ENCODE peak calls at places on chromosomes 4 and X, in six cellular contexts. One of them, this sample, is unnamed.

GRCh38 chr4:15717126-15717525 is 14.3 kb downstream of the BST1 start:
- DNase-seq in K562: no peak
- DNase-seq in GM12891: no peak
- DNase-seq in HepG2: no peak
- DNase-seq in H1: no peak
- DNase-seq in GM12878: no peak
- DNase-seq in this sample: no peak

GRCh38 chrX:8364369-8365141 is 100.1 kb upstream of the VCX3B start:
- DNase-seq in K562: peak
- DNase-seq in GM12891: peak
- DNase-seq in HepG2: peak
- DNase-seq in H1: peak
- DNase-seq in GM12878: no peak
- DNase-seq in this sample: no peak

GRCh38 chr4:152778656-152779512 is 646 bp downstream of the TIGD4 start:
- DNase-seq in K562: peak
- DNase-seq in GM12891: peak
- DNase-seq in HepG2: peak
- DNase-seq in H1: no peak
- DNase-seq in GM12878: no peak
- DNase-seq in this sample: peak

GRCh38 chrX:134484039-134484438 is 24.1 kb downstream of the HPRT1 start:
- DNase-seq in K562: peak
- DNase-seq in GM12891: no peak
- DNase-seq in HepG2: peak
- DNase-seq in H1: no peak
- DNase-seq in GM12878: no peak
- DNase-seq in this sample: no peak

GRCh38 chrX:103531002-103531401 is 11.7 kb upstream of the RAB40A start:
- DNase-seq in K562: no peak
- DNase-seq in GM12891: no peak
- DNase-seq in HepG2: no peak
- DNase-seq in H1: no peak
- DNase-seq in GM12878: no peak
- DNase-seq in this sample: no peak

GRCh38 chrX:17496407-17496806 is 121.4 kb downstream of the NHS start:
- DNase-seq in K562: no peak
- DNase-seq in GM12891: no peak
- DNase-seq in HepG2: no peak
- DNase-seq in H1: no peak
- DNase-seq in GM12878: no peak
- DNase-seq in this sample: no peak

GRCh38 chr4:41890085-41890484 is 45.1 kb upstream of the TMEM33 start:
- DNase-seq in K562: no peak
- DNase-seq in GM12891: no peak
- DNase-seq in HepG2: no peak
- DNase-seq in H1: no peak
- DNase-seq in GM12878: no peak
- DNase-seq in this sample: no peak

GRCh38 chr4:156638925-156639605 is 332.5 kb downstream of the PDGFC start:
- DNase-seq in K562: no peak
- DNase-seq in GM12891: no peak
- DNase-seq in HepG2: no peak
- DNase-seq in H1: no peak
- DNase-seq in GM12878: no peak
- DNase-seq in this sample: no peak

GRCh38 chr4:2925931-2926860 is 37.0 kb downstream of the NOP14 start:
- DNase-seq in K562: no peak
- DNase-seq in GM12891: no peak
- DNase-seq in HepG2: no peak
- DNase-seq in H1: no peak
- DNase-seq in GM12878: no peak
- DNase-seq in this sample: no peak

GRCh38 chrX:14598330-14598729 is 69.0 kb downstream of the GLRA2 start:
- DNase-seq in K562: no peak
- DNase-seq in GM12891: no peak
- DNase-seq in HepG2: no peak
- DNase-seq in H1: peak
- DNase-seq in GM12878: no peak
- DNase-seq in this sample: no peak
- TF ChIP-seq POLR2AphosphoS5 in K562: no peak
- TF ChIP-seq POLR2AphosphoS5 in GM12891: no peak
- TF ChIP-seq POLR2AphosphoS5 in HepG2: no peak
- TF ChIP-seq POLR2AphosphoS5 in H1: no peak
- TF ChIP-seq POLR2AphosphoS5 in GM12878: no peak
- TF ChIP-seq POLR2AphosphoS5 in this sample: no peak

GRCh38 chrX:116781926-116782325 is 319.1 kb upstream of the CT83 start:
- DNase-seq in K562: no peak
- DNase-seq in GM12891: no peak
- DNase-seq in HepG2: no peak
- DNase-seq in H1: no peak
- DNase-seq in GM12878: no peak
- DNase-seq in this sample: no peak
- TF ChIP-seq POLR2A in K562: no peak
- TF ChIP-seq POLR2A in GM12891: no peak
- TF ChIP-seq POLR2A in HepG2: no peak
- TF ChIP-seq POLR2A in H1: no peak
- TF ChIP-seq POLR2A in GM12878: no peak
- TF ChIP-seq POLR2A in this sample: no peak

DNA sequence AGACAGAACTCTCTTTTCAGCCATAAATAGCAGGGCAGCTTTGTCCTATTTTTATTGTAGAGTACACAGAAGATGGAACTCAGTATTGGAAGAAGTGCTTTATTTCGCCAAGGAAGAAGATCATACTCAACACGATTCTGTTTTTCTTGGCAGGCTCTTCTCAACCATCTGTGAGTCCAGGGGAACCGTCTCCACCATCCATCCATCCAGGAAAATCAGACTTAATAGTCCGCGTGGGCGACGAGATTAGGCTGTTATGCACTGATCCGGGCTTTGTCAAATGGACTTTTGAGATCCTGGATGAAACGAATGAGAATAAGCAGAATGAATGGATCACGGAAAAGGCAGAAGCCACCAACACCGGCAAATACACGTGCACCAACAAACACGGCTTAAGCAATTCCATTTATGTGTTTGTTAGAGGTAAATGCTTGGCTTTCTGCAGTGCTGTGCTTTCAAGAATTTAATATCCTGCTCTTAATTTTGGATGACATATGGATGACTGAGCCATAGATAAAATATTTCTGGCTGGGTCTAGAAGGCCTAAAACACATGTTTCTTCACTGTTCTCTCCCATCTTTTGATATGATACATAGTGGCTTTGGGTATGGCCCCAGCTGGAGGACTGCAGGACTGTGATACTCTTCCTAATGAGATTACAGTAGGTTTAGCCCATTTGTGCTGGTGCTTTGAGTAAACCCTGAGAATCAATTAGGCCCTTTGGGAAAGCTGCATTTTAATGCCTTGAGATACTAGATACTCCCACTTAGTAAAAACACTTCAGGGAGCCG is 37.8 kb downstream of the KIT start:
- DNase-seq in K562: no peak
- DNase-seq in GM12891: no peak
- DNase-seq in HepG2: no peak
- DNase-seq in H1: no peak
- DNase-seq in GM12878: no peak
- DNase-seq in this sample: no peak
- TF ChIP-seq TAF1 in K562: no peak
- TF ChIP-seq TAF1 in GM12891: no peak
- TF ChIP-seq TAF1 in HepG2: no peak
- TF ChIP-seq TAF1 in H1: no peak
- TF ChIP-seq TAF1 in GM12878: no peak
- TF ChIP-seq TAF1 in this sample: no peak

GRCh38 chrX:74537011-74537390 is 77.4 kb downstream of the RLIM start:
- DNase-seq in K562: no peak
- DNase-seq in GM12891: no peak
- DNase-seq in HepG2: no peak
- DNase-seq in H1: no peak
- DNase-seq in GM12878: no peak
- DNase-seq in this sample: no peak

GRCh38 chrX:74535633-74536141 is 78.7 kb downstream of the RLIM start:
- DNase-seq in K562: peak
- DNase-seq in GM12891: no peak
- DNase-seq in HepG2: peak
- DNase-seq in H1: no peak
- DNase-seq in GM12878: no peak
- DNase-seq in this sample: peak

GRCh38 chrX:74536142-74537010 is 78.0 kb downstream of the RLIM start:
- DNase-seq in K562: peak
- DNase-seq in GM12891: peak
- DNase-seq in HepG2: no peak
- DNase-seq in H1: no peak
- DNase-seq in GM12878: no peak
- DNase-seq in this sample: peak

GRCh38 chrX:74534569-74535038 is 79.8 kb downstream of the RLIM start:
- DNase-seq in K562: no peak
- DNase-seq in GM12891: no peak
- DNase-seq in HepG2: no peak
- DNase-seq in H1: no peak
- DNase-seq in GM12878: peak
- DNase-seq in this sample: no peak

DNA sequence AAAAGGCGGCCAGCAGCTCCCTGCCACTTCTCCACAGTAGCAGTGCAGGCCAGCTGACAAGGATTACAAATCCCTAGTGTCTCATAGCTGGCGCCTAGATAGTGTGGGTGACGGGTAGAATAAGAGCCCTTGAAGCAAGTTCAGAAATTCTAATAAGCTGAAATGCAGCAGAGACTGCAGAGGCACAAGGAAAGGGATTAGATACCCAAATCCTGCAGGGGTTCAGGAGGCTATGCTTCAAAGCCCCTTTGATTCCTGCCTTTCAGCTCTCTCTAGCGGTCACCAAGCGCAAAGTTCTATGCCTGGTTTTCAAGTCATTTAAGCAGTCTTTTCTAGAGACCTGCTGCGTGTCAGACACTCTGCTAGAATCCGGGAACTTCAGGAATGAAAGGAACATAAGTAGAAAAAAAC is 79.2 kb downstream of the RLIM start:
- DNase-seq in K562: peak
- DNase-seq in GM12891: no peak
- DNase-seq in HepG2: peak
- DNase-seq in H1: no peak
- DNase-seq in GM12878: no peak
- DNase-seq in this sample: no peak
- TF ChIP-seq POLR2AphosphoS5 in K562: no peak
- TF ChIP-seq POLR2AphosphoS5 in GM12891: no peak
- TF ChIP-seq POLR2AphosphoS5 in HepG2: no peak
- TF ChIP-seq POLR2AphosphoS5 in H1: no peak
- TF ChIP-seq POLR2AphosphoS5 in GM12878: no peak
- TF ChIP-seq POLR2AphosphoS5 in this sample: no peak

GRCh38 chr4:184540307-184540706 is 66.0 kb upstream of the IRF2 start:
- DNase-seq in K562: no peak
- DNase-seq in GM12891: no peak
- DNase-seq in HepG2: no peak
- DNase-seq in H1: no peak
- DNase-seq in GM12878: no peak
- DNase-seq in this sample: no peak

GRCh38 chr4:184536881-184537248 is 62.5 kb upstream of the IRF2 start:
- DNase-seq in K562: no peak
- DNase-seq in GM12891: no peak
- DNase-seq in HepG2: no peak
- DNase-seq in H1: no peak
- DNase-seq in GM12878: no peak
- DNase-seq in this sample: no peak

GRCh38 chr4:184536070-184536880 is 61.9 kb upstream of the IRF2 start:
- DNase-seq in K562: no peak
- DNase-seq in GM12891: no peak
- DNase-seq in HepG2: no peak
- DNase-seq in H1: no peak
- DNase-seq in GM12878: no peak
- DNase-seq in this sample: no peak

GRCh38 chr4:184537269-184538022 is 63.1 kb upstream of the IRF2 start:
- DNase-seq in K562: peak
- DNase-seq in GM12891: peak
- DNase-seq in HepG2: peak
- DNase-seq in H1: peak
- DNase-seq in GM12878: peak
- DNase-seq in this sample: peak

DNA sequence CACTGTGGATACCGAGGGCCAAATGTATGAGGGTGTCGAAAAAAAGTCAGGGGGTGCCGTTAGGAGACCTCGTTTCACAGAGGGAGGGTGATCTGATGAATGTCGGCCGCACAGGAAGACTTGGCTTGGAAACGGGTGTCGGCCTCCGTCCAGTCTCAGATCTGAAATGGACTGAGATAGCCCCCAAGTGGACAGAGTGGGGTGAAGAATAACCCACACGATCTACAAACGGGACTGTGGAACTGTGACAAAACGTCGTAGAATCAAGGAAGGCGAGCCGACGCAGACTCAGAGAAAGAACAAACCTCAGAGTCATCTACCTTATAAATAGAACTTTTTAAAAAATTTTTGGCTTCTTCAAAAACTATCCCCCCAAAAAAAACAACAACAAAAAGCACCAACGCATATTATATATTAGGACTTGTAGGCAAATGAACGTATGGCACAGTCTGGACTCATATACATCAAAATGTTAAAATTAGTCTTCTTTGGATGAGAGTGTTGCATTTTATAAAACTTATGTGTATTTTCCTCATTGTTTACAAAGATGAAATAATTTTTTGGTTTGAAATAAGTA is 63.8 kb upstream of the IRF2 start:
- DNase-seq in K562: peak
- DNase-seq in GM12891: peak
- DNase-seq in HepG2: peak
- DNase-seq in H1: no peak
- DNase-seq in GM12878: peak
- DNase-seq in this sample: no peak
- TF ChIP-seq POLR2A in K562: no peak
- TF ChIP-seq POLR2A in GM12891: no peak
- TF ChIP-seq POLR2A in HepG2: no peak
- TF ChIP-seq POLR2A in H1: no peak
- TF ChIP-seq POLR2A in GM12878: no peak
- TF ChIP-seq POLR2A in this sample: no peak

GRCh38 chr4:47926667-47927258 is 12.4 kb upstream of the NFXL1 start:
- DNase-seq in K562: peak
- DNase-seq in GM12891: peak
- DNase-seq in HepG2: peak
- DNase-seq in H1: no peak
- DNase-seq in GM12878: no peak
- DNase-seq in this sample: no peak
- TF ChIP-seq TAF1 in K562: no peak
- TF ChIP-seq TAF1 in GM12891: no peak
- TF ChIP-seq TAF1 in HepG2: no peak
- TF ChIP-seq TAF1 in H1: no peak
- TF ChIP-seq TAF1 in GM12878: no peak
- TF ChIP-seq TAF1 in this sample: no peak

This sample was measured in GM12892.